ENCODE peak calls at places on chromosomes 13 and 19, in four cellular contexts. R is CD8-positive, alpha-beta T cell; U is fibroblast of lung; D is neural crest cell. X is an unnamed sample.

GRCh38 chr13:102244617-102245227 is 157.1 kb downstream of the FGF14 start:
- DNase-seq in R (no peak), U (no peak), D (no peak), X (no peak)

GRCh38 chr13:51874651-51875050 is 12.9 kb downstream of the CCDC70 start:
- DNase-seq in R (no peak), U (no peak), D (no peak), X (no peak)

GRCh38 chr19:41085748-41086415 is 2.4 kb upstream of the CYP2A13 start:
- DNase-seq in R (no peak), U (no peak), D (no peak), X (no peak)

GRCh38 chr13:25943666-25944065 is 108.2 kb downstream of the SHISA2 start:
- DNase-seq in R (no peak), U (peak), D (no peak), X (no peak)

GRCh38 chr13:27523345-27524073 is 73.1 kb upstream of the MTIF3 start:
- DNase-seq in R (no peak), U (no peak), D (no peak), X (no peak)

GRCh38 chr19:17680235-17680722 is 7.9 kb downstream of the UNC13A start:
- DNase-seq in R (peak), U (peak), D (peak), X (no peak)

GRCh38 chr13:43766766-43767165 is 20.0 kb downstream of the ENOX1 start:
- DNase-seq in R (no peak), U (peak), D (no peak), X (no peak)

GRCh38 chr19:47176627-47177090 is 46.0 kb downstream of the SAE1 start:
- DNase-seq in R (peak), U (peak), D (no peak), X (no peak)

GRCh38 chr19:13127811-13128575 is 9.9 kb downstream of the NACC1 start:
- DNase-seq in R (no peak), U (no peak), D (no peak), X (no peak)

GRCh38 chr19:39915848-39916215 is 18.6 kb downstream of the FCGBP start:
- DNase-seq in R (no peak), U (no peak), D (no peak), X (no peak)

GRCh38 chr19:24029941-24030636 is 56.9 kb upstream of the ZNF254 start:
- DNase-seq in R (no peak), U (no peak), D (no peak), X (no peak)

GRCh38 chr13:23673354-23673753 is 103.1 kb downstream of the TNFRSF19 start:
- DNase-seq in R (no peak), U (peak), D (no peak), X (no peak)

GRCh38 chr13:50081106-50081898 is 66.1 kb downstream of the KCNRG start:
- DNase-seq in R (peak), U (no peak), D (peak), X (peak)

GRCh38 chr19:33186835-33187540 is 7.1 kb upstream of the LRP3 start:
- DNase-seq in R (no peak), U (no peak), D (no peak), X (no peak)

GRCh38 chr19:1922803-1923202 is 17.6 kb downstream of the ADAT3 start:
- DNase-seq in R (no peak), U (no peak), D (no peak), X (no peak)

GRCh38 chr19:46368116-46368515 is 21.2 kb downstream of the PPP5C start:
- DNase-seq in R (no peak), U (no peak), D (no peak), X (no peak)

GRCh38 chr13:64551755-64552154 is 2678.4 kb downstream of the PCDH9 start:
- DNase-seq in R (no peak), U (peak), D (no peak), X (no peak)

GRCh38 chr13:78147905-78148304 is 229.3 kb upstream of the EDNRB start:
- DNase-seq in R (no peak), U (peak), D (no peak), X (no peak)

GRCh38 chr13:34657716-34658115 is 284.4 kb upstream of the NBEA start:
- DNase-seq in R (no peak), U (peak), D (no peak), X (no peak)

GRCh38 chr13:73849292-73849691 is 284.9 kb downstream of the KLF12 start:
- DNase-seq in R (peak), U (peak), D (no peak), X (no peak)

GRCh38 chr19:51544038-51544437 is 12.6 kb upstream of the SIGLEC6 start:
- DNase-seq in R (no peak), U (no peak), D (no peak), X (no peak)

GRCh38 chr13:80441968-80442367 is 101.0 kb upstream of the SPRY2 start:
- DNase-seq in R (no peak), U (no peak), D (no peak), X (no peak)

GRCh38 chr19:5914946-5915781 is 1.1 kb downstream of the CAPS start:
- DNase-seq in R (no peak), U (no peak), D (no peak), X (peak)

GRCh38 chr13:72255908-72256307 is 388.9 kb upstream of the DACH1 start:
- DNase-seq in R (no peak), U (peak), D (peak), X (peak)

GRCh38 chr13:30690282-30691188 is 44.8 kb upstream of the ALOX5AP start:
- DNase-seq in R (no peak), U (peak), D (no peak), X (no peak)

DNA sequence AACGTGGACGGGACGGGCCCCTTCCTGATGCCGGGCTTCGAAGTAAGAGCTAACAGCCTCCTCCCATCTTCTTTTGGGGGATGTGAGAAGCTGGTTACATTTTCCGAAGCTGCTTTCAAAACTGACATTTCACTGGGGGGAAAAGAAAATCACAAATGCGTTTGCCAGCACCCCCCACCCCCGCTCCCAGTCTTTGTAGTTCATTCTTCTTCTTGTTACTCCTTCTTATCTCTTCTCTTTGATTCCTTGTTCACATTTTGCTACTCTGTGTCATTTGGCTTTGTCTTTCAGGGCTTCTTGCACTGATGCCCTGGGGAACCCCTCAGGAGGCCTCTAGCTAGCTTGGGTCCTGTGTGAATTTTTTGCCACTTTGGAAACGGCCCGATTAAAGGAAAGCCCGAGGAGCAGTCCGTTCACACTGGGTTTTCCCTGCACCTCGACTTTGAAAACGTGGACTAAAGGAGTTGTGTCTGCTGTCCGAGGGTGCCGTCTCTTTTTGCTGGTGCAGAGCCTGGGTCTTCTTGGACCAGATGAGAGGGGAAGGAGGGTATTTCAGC is 1.3 kb downstream of the CARM1 start:
- DNase-seq in R (no peak), U (no peak), D (no peak), X (no peak)
- TF ChIP-seq CTCF in R (no peak), U (no peak), D (peak), X (no peak)

DNA sequence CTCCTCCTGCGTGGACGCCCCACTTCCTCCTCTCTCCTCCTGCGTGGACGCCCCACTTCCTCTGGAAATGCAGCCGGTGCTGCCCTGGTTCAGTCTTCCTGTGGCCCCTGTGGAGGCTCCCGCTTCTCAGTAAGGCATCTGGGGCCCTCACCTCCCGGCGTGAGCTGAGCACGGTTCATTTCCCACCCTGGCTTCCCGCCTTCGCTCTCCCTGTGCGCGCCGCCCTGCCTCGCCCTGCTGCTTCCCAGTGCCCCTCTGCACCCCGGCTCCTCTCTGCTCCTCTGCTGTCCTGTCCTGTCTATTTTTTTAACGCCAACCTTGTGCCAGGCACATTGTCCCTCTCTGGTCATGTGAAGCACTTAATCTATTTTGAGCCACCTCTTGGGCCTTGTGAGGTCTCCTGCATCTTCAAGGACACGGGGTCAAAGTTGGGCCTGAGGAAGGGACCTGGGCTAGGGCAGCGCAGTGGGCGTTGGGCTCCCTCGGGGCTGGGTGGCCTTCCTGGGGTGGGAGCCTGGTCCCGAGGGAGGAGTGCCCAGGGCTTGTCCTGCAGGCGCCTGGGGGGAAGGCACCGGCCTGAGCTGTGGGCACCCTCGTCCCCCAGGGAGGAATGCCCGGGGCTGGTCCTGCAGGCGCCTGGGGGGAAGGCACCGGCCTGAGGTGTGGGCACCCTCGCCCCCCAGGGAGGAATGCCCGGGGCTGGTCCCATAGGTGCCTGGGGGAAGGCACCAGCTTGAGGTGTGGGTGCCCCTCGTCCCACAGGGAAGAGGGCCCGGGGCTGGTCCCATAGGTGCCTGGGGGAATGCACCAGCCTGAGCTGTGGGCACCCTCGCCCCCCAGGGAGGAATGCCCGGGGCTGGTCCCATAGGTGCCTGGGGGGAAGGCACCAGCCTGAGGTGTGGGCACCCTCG is 13.0 kb downstream of the HCN2 start:
- DNase-seq in R (no peak), U (no peak), D (no peak), X (no peak)
- TF ChIP-seq CTCF in R (no peak), U (no peak), D (no peak), X (no peak)

DNA sequence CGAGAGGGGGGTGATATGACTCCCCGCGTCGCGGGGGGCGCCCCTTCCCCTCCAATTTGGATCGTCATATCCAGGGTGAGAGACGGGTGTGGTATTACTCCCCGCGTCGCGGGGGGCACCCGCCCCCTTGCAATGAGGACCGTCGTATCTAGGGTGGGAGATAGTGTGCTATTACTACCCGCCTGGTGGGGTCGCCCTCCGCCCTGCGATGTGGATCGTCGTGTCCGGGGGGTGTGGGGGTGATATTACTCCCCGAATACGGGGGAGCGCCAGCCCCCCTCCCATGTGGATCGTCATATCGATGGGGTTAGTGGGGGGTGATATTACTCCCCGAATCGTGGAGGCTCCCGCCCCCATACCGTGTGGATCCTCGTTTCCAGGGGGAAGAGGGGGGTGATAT is 29.2 kb upstream of the RGCC start:
- DNase-seq in R (peak), U (no peak), D (no peak), X (no peak)
- TF ChIP-seq CTCF in R (peak), U (peak), D (peak), X (no peak)

GRCh38 chr13:111046590-111047141 is 68.4 kb upstream of the ARHGEF7 start:
- DNase-seq in R (no peak), U (peak), D (no peak), X (no peak)
- TF ChIP-seq CTCF in R (no peak), U (peak), D (no peak), X (no peak)

GRCh38 chr19:53927745-53928144 is 18.7 kb downstream of the CACNG7 start:
- DNase-seq in R (peak), U (peak), D (peak), X (peak)
- TF ChIP-seq CTCF in R (no peak), U (no peak), D (no peak), X (no peak)

GRCh38 chr19:4700573-4700970 is 23.1 kb downstream of the DPP9 start:
- DNase-seq in R (no peak), U (no peak), D (no peak), X (no peak)
- TF ChIP-seq CTCF in R (no peak), U (no peak), D (no peak), X (no peak)

GRCh38 chr13:54536112-54536511 is 1507.5 kb downstream of the OLFM4 start:
- DNase-seq in R (no peak), U (no peak), D (no peak), X (no peak)
- TF ChIP-seq CTCF in R (no peak), U (no peak), D (peak), X (peak)